ENCODE peak calls at places on chromosome 2, in nine cellular contexts. L is GM23338, D is stomach, H is sigmoid colon, P is endothelial cell of umbilical vein, C is prostate gland, I is H1, N is breast epithelium, J is Panc1. O is an unnamed sample.

GRCh38 chr2:205077159-205077558 is 531.9 kb downstream of the PARD3B start:
- DNase-seq in L (no peak), D (no peak), H (no peak), P (peak; percentile 12), C (no peak), I (no peak), N (no peak), J (no peak), O (no peak)

GRCh38 chr2:44324971-44325426 is 36.3 kb downstream of the PREPL start:
- DNase-seq in L (no peak), D (no peak), H (no peak), P (no peak), C (no peak), I (no peak), N (no peak), J (no peak), O (no peak)

GRCh38 chr2:234469251-234469845 is 27.5 kb downstream of the ARL4C start:
- DNase-seq in L (no peak), D (no peak), H (no peak), P (no peak), C (no peak), I (no peak), N (no peak), J (no peak), O (no peak)

GRCh38 chr2:68244456-68244855 is 7.9 kb downstream of the PPP3R1 start:
- DNase-seq in L (no peak), D (no peak), H (no peak), P (no peak), C (no peak), I (no peak), N (no peak), J (no peak), O (no peak)

GRCh38 chr2:73074110-73075069 is 2.9 kb upstream of the SFXN5 start:
- DNase-seq in L (no peak), D (no peak), H (no peak), P (no peak), C (no peak), I (no peak), N (no peak), J (no peak), O (no peak)

GRCh38 chr2:105812180-105813044 is 67.7 kb downstream of the NCK2 start:
- DNase-seq in L (no peak), D (no peak), H (no peak), P (peak; percentile 19), C (no peak), I (no peak), N (peak; percentile 31), J (no peak), O (peak; percentile 56)

GRCh38 chr2:15949126-15949525 is 8.8 kb downstream of the MYCN start:
- DNase-seq in L (no peak), D (no peak), H (no peak), P (no peak), C (no peak), I (no peak), N (no peak), J (no peak), O (no peak)

GRCh38 chr2:170739048-170739447 is 23.9 kb downstream of the SP5 start:
- DNase-seq in L (no peak), D (no peak), H (no peak), P (no peak), C (no peak), I (no peak), N (no peak), J (peak; percentile 35), O (no peak)

GRCh38 chr2:3951131-3951954 is 248.0 kb downstream of the DCDC2C start:
- DNase-seq in L (no peak), D (no peak), H (no peak), P (no peak), C (no peak), I (no peak), N (no peak), J (no peak), O (no peak)

GRCh38 chr2:126655500-126656310 is at the start of gene GYPC:
- DNase-seq in L (peak; percentile 66), D (peak; percentile 47), H (peak; percentile 92), P (no peak), C (no peak), I (no peak), N (peak; percentile 78), J (no peak), O (peak; percentile 91)
- H3K4me1 ChIP-seq in L (peaks cover 36% of the 10 kb centered on the region), D (peaks cover 32% of the 10 kb centered on the region), H (peaks cover 49% of the 10 kb centered on the region), P (peaks cover 28% of the 10 kb centered on the region), C (no peaks in the 10 kb centered on the region), I (peaks cover 31% of the 10 kb centered on the region), N (no peaks in the 10 kb centered on the region), J (peaks cover 30% of the 10 kb centered on the region), O (peaks cover 59% of the 10 kb centered on the region)

GRCh38 chr2:385061-385460 is 97.2 kb upstream of the ALKAL2 start:
- DNase-seq in L (no peak), D (no peak), H (no peak), P (no peak), C (no peak), I (no peak), N (no peak), J (no peak), O (no peak)
- TF ChIP-seq POLR2AphosphoS5 in L (no peak), D (no peak), H (no peak), P (no peak), C (no peak), I (no peak), N (no peak), J (no peak), O (no peak)

GRCh38 chr2:96239091-96239490 is 26.7 kb downstream of the TMEM127 start:
- DNase-seq in L (no peak), D (no peak), H (peak; percentile 3), P (no peak), C (no peak), I (no peak), N (no peak), J (no peak), O (no peak)
- H3K27ac ChIP-seq in L (no peak overlapping the region), D (no peak overlapping the region), H (no peak overlapping the region), P (no peak overlapping the region), C (no peak overlapping the region), I (no peak overlapping the region), N (no peak overlapping the region), J (no peak overlapping the region), O (no peak overlapping the region)

GRCh38 chr2:189297446-189297845 is 117.9 kb upstream of the COL5A2 start:
- DNase-seq in L (no peak), D (no peak), H (no peak), P (no peak), C (no peak), I (no peak), N (no peak), J (no peak), O (no peak)
- H3K4me1 ChIP-seq in L (no peaks in the 10 kb centered on the region), D (no peaks in the 10 kb centered on the region), H (no peaks in the 10 kb centered on the region), P (no peaks in the 10 kb centered on the region), C (no peaks in the 10 kb centered on the region), I (no peaks in the 10 kb centered on the region), N (no peaks in the 10 kb centered on the region), J (no peaks in the 10 kb centered on the region), O (no peaks in the 10 kb centered on the region)